ENCODE peak calls at places on chromosomes 6 and 20, in six cellular contexts. Z is heart left ventricle, E is mesothelial cell of epicardium, Q is ecto neural progenitor cell, J is NCI-H1092, G is kidney glomerular epithelial cell. C is an unnamed sample.

GRCh38 chr20:62285722-62286121 is 17.1 kb upstream of the ADRM1 start:
- DNase-seq in Z (peak), E (no peak), Q (no peak), J (no peak), G (no peak), C (no peak)

GRCh38 chr20:3706774-3707507 is 5.5 kb downstream of the SIGLEC1 start:
- DNase-seq in Z (peak), E (no peak), Q (no peak), J (no peak), G (no peak), C (peak)

GRCh38 chr6:151914475-151914874 is 107.0 kb downstream of the ESR1 start:
- DNase-seq in Z (no peak), E (no peak), Q (no peak), J (no peak), G (no peak), C (no peak)

GRCh38 chr6:88304515-88304914 is 138.4 kb upstream of the CNR1 start:
- DNase-seq in Z (no peak), E (no peak), Q (no peak), J (no peak), G (peak), C (no peak)

GRCh38 chr20:12883507-12883885 is 125.3 kb upstream of the SPTLC3 start:
- DNase-seq in Z (no peak), E (no peak), Q (no peak), J (no peak), G (no peak), C (no peak)

GRCh38 chr6:19327684-19328083 is 509.5 kb upstream of the ID4 start:
- DNase-seq in Z (no peak), E (no peak), Q (no peak), J (no peak), G (peak), C (no peak)

GRCh38 chr20:10427060-10427692 is 6.8 kb downstream of the MKKS start:
- DNase-seq in Z (peak), E (peak), Q (no peak), J (peak), G (peak), C (peak)

GRCh38 chr6:43391448-43392031 is 22.1 kb upstream of the ZNF318 start:
- DNase-seq in Z (no peak), E (peak), Q (no peak), J (no peak), G (no peak), C (no peak)

GRCh38 chr20:10672579-10673127 is 1.1 kb downstream of the JAG1 start:
- DNase-seq in Z (peak), E (peak), Q (peak), J (peak), G (no peak), C (no peak)

GRCh38 chr20:19583532-19584175 is 174.4 kb upstream of the RIN2 start:
- DNase-seq in Z (peak), E (peak), Q (peak), J (peak), G (peak), C (peak)

GRCh38 chr20:64232794-64233193 is 22.8 kb upstream of the PCMTD2 start:
- DNase-seq in Z (peak), E (no peak), Q (no peak), J (no peak), G (no peak), C (no peak)

GRCh38 chr6:142728910-142729481 is 216.0 kb downstream of the HIVEP2 start:
- DNase-seq in Z (no peak), E (no peak), Q (no peak), J (no peak), G (no peak), C (peak)

GRCh38 chr20:25571240-25571639 is 14.1 kb downstream of the NINL start:
- DNase-seq in Z (no peak), E (no peak), Q (no peak), J (no peak), G (no peak), C (no peak)

C was measured in stromal cell of bone marrow.